ENCODE peak calls at places on chromosomes 11 and 22, in nine cellular contexts. W is hepatic stellate cell; I is GM12865; V is omental fat pad; Z is CD8-positive, alpha-beta memory T cell; Y is stomach; U is activated effector memory CD4-positive, alpha-beta T cell treated with anti-CD3 and anti-CD28 coated beads, Interleukin-2, amount 50 U/mL, for 16 hours; K is amniotic stem cell; J is activated naive CD4-positive, alpha-beta T cell. B is an unnamed sample.

GRCh38 chr11:70423523-70424505 is 25.5 kb downstream of the CTTN start:
- DNase-seq in K (no peak), W (peak), U (no peak), Y (no peak), V (no peak), J (no peak), Z (no peak), I (peak), B (no peak)

GRCh38 chr22:37253164-37253660 is 9.1 kb upstream of the RAC2 start:
- DNase-seq in Y (no peak), V (no peak), W (no peak), I (no peak), J (no peak), K (no peak), U (peak), Z (no peak), B (no peak)

GRCh38 chr11:66639066-66639813 is 737 bp downstream of the RBM4 start:
- DNase-seq in U (peak), I (peak), W (peak), J (no peak), V (no peak), K (no peak), Z (no peak), Y (no peak), B (peak)

GRCh38 chr11:35893796-35894475 is 49.9 kb upstream of the LDLRAD3 start:
- DNase-seq in Y (no peak), U (no peak), J (no peak), Z (no peak), I (no peak), K (no peak), V (no peak), W (no peak), B (no peak)

GRCh38 chr22:44352378-44353062 is 39.8 kb upstream of the SHISAL1 start:
- DNase-seq in U (no peak), W (no peak), I (no peak), Z (peak), V (no peak), J (no peak), Y (no peak), K (no peak), B (no peak)

GRCh38 chr22:19691007-19691720 is 23.1 kb upstream of the SEPTIN5 start:
- DNase-seq in K (no peak), J (no peak), V (no peak), I (no peak), U (no peak), Y (no peak), Z (no peak), W (no peak), B (no peak)

GRCh38 chr11:27719575-27719925 is 19.3 kb upstream of the BDNF start:
- DNase-seq in W (no peak), Y (no peak), Z (no peak), U (no peak), K (no peak), I (no peak), J (no peak), V (no peak), B (no peak)

GRCh38 chr11:115421338-115422012 is 82.7 kb downstream of the CADM1 start:
- DNase-seq in W (no peak), J (no peak), U (no peak), Z (no peak), Y (no peak), V (no peak), I (no peak), K (no peak), B (no peak)

GRCh38 chr11:103085758-103086365 is 6.1 kb downstream of the DCUN1D5 start:
- DNase-seq in J (no peak), Y (no peak), I (no peak), Z (no peak), K (no peak), U (no peak), V (no peak), W (no peak), B (no peak)

GRCh38 chr11:64654958-64655541 is 64.0 kb downstream of the SLC22A12 start:
- DNase-seq in J (no peak), K (no peak), V (no peak), W (no peak), Y (no peak), U (no peak), I (no peak), Z (no peak), B (no peak)

GRCh38 chr11:7577226-7577882 is 63.6 kb downstream of the PPFIBP2 start:
- DNase-seq in I (no peak), V (no peak), Y (peak), Z (no peak), K (no peak), W (no peak), U (no peak), J (no peak), B (no peak)

GRCh38 chr11:47248304-47248663 is 330 bp downstream of the ACP2 start:
- DNase-seq in Y (no peak), V (no peak), J (no peak), Z (no peak), I (peak), K (no peak), U (no peak), W (no peak), B (no peak)

GRCh38 chr11:111633756-111634362 is 31.6 kb downstream of the SIK2 start:
- DNase-seq in V (no peak), U (no peak), W (no peak), J (no peak), I (peak), K (no peak), Z (no peak), Y (no peak), B (no peak)